ENCODE peak calls at places on chromosomes 11 and 22, in four cellular contexts. N, K, B and R are unnamed samples.

GRCh38 chr11:94186342-94187203 is 57.9 kb downstream of the PANX1 start:
- DNase-seq in N (no peak), B (no peak), K (no peak), R (no peak)

GRCh38 chr11:72812968-72813739 is 1.1 kb upstream of the ATG16L2 start:
- DNase-seq in N (peak), B (peak), K (peak), R (no peak)

GRCh38 chr11:69922596-69923111 is 103.4 kb upstream of the FGF3 start:
- DNase-seq in K (no peak), N (no peak), B (no peak), R (no peak)

GRCh38 chr11:9273430-9274336 is 8.5 kb upstream of the DENND5A start:
- DNase-seq in K (no peak), N (no peak), B (peak), R (no peak)

GRCh38 chr11:86588566-86589090 is 83.8 kb downstream of the ME3 start:
- DNase-seq in K (no peak), N (no peak), B (no peak), R (peak)

GRCh38 chr22:26322179-26322905 is 106.7 kb upstream of the ASPHD2 start:
- DNase-seq in N (no peak), B (peak), K (no peak), R (no peak)

GRCh38 chr11:10701982-10702381 is 8.4 kb upstream of the IRAG1 start:
- DNase-seq in B (no peak), N (no peak), K (no peak), R (no peak)

GRCh38 chr22:20106849-20107237 is 9.1 kb upstream of the RANBP1 start:
- DNase-seq in K (no peak), B (no peak), N (no peak), R (no peak)

GRCh38 chr22:31274017-31274416 is 18.3 kb downstream of the PIK3IP1 start:
- DNase-seq in K (no peak), B (no peak), N (no peak), R (no peak)

GRCh38 chr22:18966748-18967147 is 30.7 kb upstream of the PRODH start:
- DNase-seq in N (no peak), B (no peak), K (no peak), R (no peak)

GRCh38 chr11:3028808-3029207 is 28.4 kb downstream of the CARS1 start:
- DNase-seq in B (no peak), K (peak), N (no peak), R (no peak)

GRCh38 chr11:43988040-43988793 is 45.8 kb downstream of the C11orf96 start:
- DNase-seq in N (no peak), K (no peak), B (peak), R (no peak)

GRCh38 chr11:119618208-119618909 is 110.6 kb downstream of the NECTIN1 start:
- DNase-seq in N (no peak), B (peak), K (peak), R (peak)

GRCh38 chr11:115580927-115581680 is 76.9 kb upstream of the CADM1 start:
- DNase-seq in N (no peak), K (peak), B (no peak), R (no peak)

GRCh38 chr22:24875862-24876506 is 70.0 kb downstream of the SGSM1 start:
- DNase-seq in N (no peak), K (no peak), B (peak), R (peak)

GRCh38 chr11:19674420-19674819 is 38.2 kb upstream of the NAV2 start:
- DNase-seq in K (no peak), N (no peak), B (no peak), R (no peak)

GRCh38 chr11:80873309-80873999 is 1432.6 kb upstream of the TENM4 start:
- DNase-seq in N (no peak), K (no peak), B (peak), R (no peak)

GRCh38 chr11:29518389-29519174 is 498.2 kb downstream of the KCNA4 start:
- DNase-seq in B (peak), K (no peak), N (no peak), R (no peak)

GRCh38 chr22:32142600-32142999 is 16.5 kb downstream of the C22orf42 start:
- DNase-seq in N (no peak), B (no peak), K (no peak), R (no peak)

GRCh38 chr11:45104790-45105084 is 41.7 kb upstream of the PRDM11 start:
- DNase-seq in N (no peak), B (no peak), K (peak), R (no peak)

GRCh38 chr11:96303980-96304379 is 39.0 kb downstream of the MAML2 start:
- DNase-seq in B (no peak), K (no peak), N (no peak), R (no peak)

GRCh38 chr11:92765965-92766371 is 203.5 kb upstream of the MTNR1B start:
- DNase-seq in K (peak), B (peak), N (no peak), R (peak)

GRCh38 chr11:1791912-1792311 is 28.2 kb upstream of the CTSD start:
- DNase-seq in K (no peak), N (no peak), B (no peak), R (no peak)

GRCh38 chr22:29080061-29080975 is 7.5 kb downstream of the KREMEN1 start:
- DNase-seq in K (no peak), N (no peak), B (no peak), R (no peak)

GRCh38 chr11:114440971-114441810 is 1.9 kb downstream of the REXO2 start:
- DNase-seq in K (no peak), N (no peak), B (peak), R (no peak)

GRCh38 chr11:14446701-14447169 is 52.9 kb downstream of the COPB1 start:
- DNase-seq in K (no peak), N (no peak), B (peak), R (no peak)

GRCh38 chr22:27456696-27457503 is 344.7 kb downstream of the MN1 start:
- DNase-seq in N (no peak), B (peak), K (no peak), R (no peak)